ENCODE peak calls at places on chromosomes 4 and X, in four cellular contexts. C is astrocyte, H is GM23248, Z is A673. D is an unnamed sample.

GRCh38 chr4:161404346-161405110 is 759.3 kb downstream of the FSTL5 start:
- DNase-seq in C (peak), H (no peak), Z (no peak), D (no peak)

GRCh38 chr4:14582658-14583057 is 419.6 kb upstream of the CPEB2 start:
- DNase-seq in Z (no peak), C (no peak), H (no peak), D (no peak)

GRCh38 chr4:156378053-156378665 is 424.5 kb upstream of the CTSO start:
- DNase-seq in C (peak), H (peak), Z (peak), D (peak)

GRCh38 chr4:112516401-112517066 is 554 bp upstream of the NEUROG2 start:
- DNase-seq in H (no peak), C (no peak), Z (no peak), D (peak)

GRCh38 chr4:85776579-85776978 is 301.6 kb downstream of the ARHGAP24 start:
- DNase-seq in C (peak), Z (no peak), H (peak), D (no peak)

GRCh38 chr4:30068234-30068633 is 651.9 kb upstream of the PCDH7 start:
- DNase-seq in Z (peak), C (no peak), H (peak), D (peak)

GRCh38 chr4:82500106-82500738 is 61.6 kb downstream of the TMEM150C start:
- DNase-seq in C (peak), H (peak), Z (peak), D (no peak)

GRCh38 chr4:144338834-144339233 is 198.3 kb upstream of the GYPA start:
- DNase-seq in Z (no peak), H (no peak), C (no peak), D (no peak)

GRCh38 chr4:3059090-3059428 is 15.3 kb downstream of the HTT-AS start:
- DNase-seq in Z (no peak), H (no peak), C (no peak), D (no peak)

GRCh38 chr4:25013756-25014737 is 16.7 kb downstream of the LGI2 start:
- DNase-seq in Z (peak), C (no peak), H (no peak), D (no peak)

GRCh38 chrX:68490644-68491043 is 8.2 kb upstream of the YIPF6 start:
- DNase-seq in H (peak), Z (peak), C (no peak), D (peak)

GRCh38 chrX:34132028-34132427 is at the start of gene FAM47A:
- DNase-seq in H (no peak), Z (no peak), C (no peak), D (no peak)

GRCh38 chr4:138981930-138982390 is 33.6 kb upstream of the NOCT start:
- DNase-seq in Z (no peak), C (peak), H (peak), D (no peak)

GRCh38 chrX:27600686-27601085 is 10.5 kb downstream of the DCAF8L2 start:
- DNase-seq in H (no peak), C (peak), Z (no peak), D (no peak)

DNA sequence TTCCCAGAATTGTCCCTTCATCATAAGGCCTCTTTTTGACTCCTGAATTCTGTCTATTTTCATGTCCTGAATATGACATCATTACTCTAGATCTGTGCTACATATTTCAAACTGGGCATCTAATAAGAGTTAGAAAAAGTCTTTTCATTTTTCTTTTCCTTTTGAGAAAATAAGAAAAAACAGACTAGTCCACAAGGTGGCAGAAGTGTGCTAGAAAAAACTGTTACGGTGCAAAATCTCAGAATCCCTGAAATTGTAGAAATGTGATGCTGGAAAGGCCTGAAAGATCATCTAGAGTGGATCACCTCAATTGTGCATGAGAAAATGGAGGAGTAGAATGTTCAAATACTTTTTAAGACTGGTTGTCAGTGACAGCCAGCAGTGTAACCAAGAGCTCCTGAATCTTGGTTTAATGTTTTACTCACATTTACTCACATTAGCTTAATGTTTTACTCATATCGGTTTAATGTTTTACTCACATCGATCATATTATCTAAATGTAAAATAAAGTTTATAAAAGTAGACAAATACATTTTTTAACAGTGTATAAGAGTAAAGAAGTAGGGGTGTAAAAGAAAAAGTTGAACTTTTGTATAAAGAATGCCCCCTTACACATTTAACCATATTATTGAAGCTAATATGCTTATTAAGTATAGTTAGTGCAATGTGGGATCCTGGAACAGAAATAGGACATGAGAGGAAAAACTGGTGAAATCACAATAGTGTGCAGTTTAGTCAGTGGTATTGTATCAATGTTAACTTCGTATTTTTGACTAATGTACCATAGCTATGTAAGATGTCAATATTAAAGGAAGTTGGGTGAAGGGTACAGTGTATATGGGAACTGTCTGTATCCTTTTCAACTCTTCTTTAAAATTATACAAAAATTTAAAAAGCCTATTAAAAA is 15.2 kb downstream of the ASB11 start:
- DNase-seq in C (no peak), Z (peak), H (peak), D (peak)
- H3K4me3 ChIP-seq in C (no peak), Z (no peak), H (no peak), D (no peak)

DNA sequence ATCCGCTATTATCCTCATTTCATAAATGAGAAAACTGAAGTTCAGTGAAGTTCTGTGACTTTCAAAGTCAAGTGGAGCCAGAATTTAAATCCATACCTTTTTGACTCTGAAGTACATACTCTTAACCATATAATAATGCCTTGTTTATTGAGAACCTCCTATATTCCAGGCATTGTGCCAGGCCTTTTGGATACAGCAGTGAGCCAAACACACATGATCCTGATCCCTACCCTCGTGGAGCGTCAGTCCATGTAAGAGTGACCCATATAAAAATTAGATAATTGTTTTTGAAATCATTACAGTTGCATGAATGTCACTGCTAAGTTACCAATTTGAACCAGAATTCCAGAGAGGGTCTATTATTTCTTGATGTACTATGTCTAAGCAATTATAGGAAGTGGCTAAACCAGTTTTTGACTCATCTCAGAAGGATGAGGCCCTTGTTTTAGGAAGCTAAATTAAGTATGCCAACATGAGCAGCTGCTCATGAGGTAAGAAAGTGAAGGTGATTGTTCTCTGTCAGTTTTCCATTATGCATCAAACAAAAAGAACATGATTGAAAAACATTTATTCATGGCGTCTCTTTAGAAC is 289.5 kb downstream of the GLUD2 start:
- DNase-seq in Z (no peak), H (no peak), C (no peak), D (no peak)
- H3K27ac ChIP-seq in Z (no peak), H (no peak), C (no peak), D (no peak)

DNA sequence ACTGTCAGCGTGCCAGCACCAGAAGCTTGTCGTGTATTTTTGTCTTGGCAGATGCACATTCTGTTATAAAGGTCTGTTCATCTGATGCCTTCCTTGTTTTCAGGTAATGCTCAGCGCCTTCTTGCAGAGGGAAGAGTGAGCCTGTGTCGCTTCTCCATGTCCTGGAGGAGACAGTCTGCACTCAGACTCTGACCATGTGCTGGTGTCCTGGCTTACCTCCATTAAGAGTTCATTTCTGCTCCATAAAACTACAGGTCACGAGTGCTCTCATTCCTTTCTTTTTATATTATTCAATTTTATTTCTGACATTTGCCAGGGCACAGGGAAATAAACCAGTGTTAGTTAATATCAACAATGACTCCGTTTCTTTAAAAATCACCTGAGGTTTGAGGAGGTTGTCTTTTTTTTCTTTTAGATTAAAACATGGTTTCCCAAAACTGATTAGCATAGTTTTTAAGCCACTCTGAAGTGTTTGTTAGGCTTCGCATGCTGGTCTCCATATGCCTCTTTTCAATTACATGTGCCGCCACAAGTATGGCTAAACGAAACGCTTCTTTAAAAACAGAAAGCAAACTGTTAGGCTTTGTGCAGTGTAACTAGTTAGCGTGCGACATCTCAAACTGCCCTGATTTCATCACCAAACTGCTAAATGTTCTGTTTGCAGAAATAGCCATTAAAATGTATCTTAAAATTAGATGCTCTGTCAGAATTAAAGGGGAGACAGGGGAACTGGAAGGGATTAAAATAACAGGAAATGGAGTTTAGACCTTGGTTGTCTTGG is 215.3 kb upstream of the GK2 start:
- DNase-seq in C (no peak), Z (no peak), H (peak), D (no peak)
- H3K4me3 ChIP-seq in C (no peak), Z (no peak), H (peak), D (no peak)

GRCh38 chrX:16185725-16186136 is 18.4 kb downstream of the MAGEB17 start:
- DNase-seq in H (peak), Z (peak), C (peak), D (peak)
- H3K27ac ChIP-seq in H (peak), Z (no peak), C (peak), D (peak)